ENCODE peak calls at places on chromosomes 1 and 21, in eight cellular contexts. D is prostate gland; O is CD4-positive, CD25-positive, alpha-beta regulatory T cell; Y is NCI-H526 treated with DMSO at 0.1 percent for 48 hours; S is PC-9; M is stimulated activated naive CD8-positive, alpha-beta T cell treated with anti-CD3 and anti-CD28 coated beads, Interleukin-15, Interleukin-2, amounts not matched to agents 100 U/mL and 50 U/mL, for 24 hours; Z is HT-29; H is T-helper 22 cell. R is an unnamed sample.
A peak's percentile ranks its signal among the peaks of the same experiment; 100 is the strongest.

GRCh38 chr1:88175631-88176226 is 508.3 kb upstream of the PKN2 start:
- DNase-seq in H (no peak), Y (no peak), S (peak; percentile 40), D (peak; percentile 12), M (no peak), O (no peak), Z (peak; percentile 92), R (no peak)

GRCh38 chr1:36510418-36510817 is 27.7 kb upstream of the CSF3R start:
- DNase-seq in M (no peak), Y (no peak), Z (no peak), H (no peak), O (no peak), D (no peak), S (no peak), R (no peak)

GRCh38 chr1:2112280-2112701 is 62.1 kb downstream of the PRKCZ start:
- DNase-seq in O (no peak), S (no peak), Y (no peak), Z (no peak), D (no peak), H (no peak), M (no peak), R (no peak)

GRCh38 chr21:35940074-35940927 is 120.0 kb downstream of the SETD4 start:
- DNase-seq in S (peak; percentile 25), H (no peak), M (no peak), Y (peak; percentile 62), O (no peak), Z (peak; percentile 35), D (peak; percentile 46), R (peak; percentile 52)

GRCh38 chr1:8373547-8374270 is 55.8 kb downstream of the SLC45A1 start:
- DNase-seq in M (no peak), O (no peak), H (no peak), D (peak; percentile 80), Y (no peak), Z (no peak), S (no peak), R (no peak)

GRCh38 chr1:245091818-245092637 is 62.8 kb upstream of the KIF26B start:
- DNase-seq in O (no peak), Z (peak; percentile 63), Y (no peak), D (no peak), S (peak; percentile 67), M (no peak), H (no peak), R (peak; percentile 36)

GRCh38 chr1:178958491-178958890 is 67.2 kb upstream of the FAM20B start:
- DNase-seq in Y (no peak), O (no peak), D (no peak), H (no peak), Z (no peak), S (no peak), M (no peak), R (no peak)

GRCh38 chr1:36612121-36612520 is 129.4 kb upstream of the CSF3R start:
- DNase-seq in M (no peak), Z (no peak), H (no peak), O (no peak), Y (no peak), S (no peak), D (no peak), R (no peak)

GRCh38 chr1:24929091-24929875 is 793 bp downstream of the RUNX3 start:
- DNase-seq in Z (no peak), M (peak; percentile 68), D (no peak), H (peak; percentile 57), O (peak; percentile 54), S (no peak), Y (no peak), R (no peak)

GRCh38 chr1:59214764-59215208 is 82.1 kb upstream of the FGGY start:
- DNase-seq in S (no peak), Y (peak; percentile 95), M (no peak), D (no peak), O (no peak), Z (no peak), H (no peak), R (no peak)

GRCh38 chr1:230288641-230289349 is 137.3 kb downstream of the PGBD5 start:
- DNase-seq in D (no peak), S (no peak), M (no peak), Z (no peak), H (no peak), O (no peak), Y (no peak), R (peak; percentile 11)

GRCh38 chr1:25766721-25767436 is 33.1 kb upstream of the SELENON start:
- DNase-seq in H (no peak), S (no peak), D (peak; percentile 93), O (no peak), Y (no peak), Z (no peak), M (no peak), R (no peak)

GRCh38 chr21:44575307-44576024 is 1.9 kb downstream of the KRTAP10-4 start:
- DNase-seq in H (no peak), Z (no peak), O (no peak), M (no peak), Y (no peak), S (no peak), D (no peak), R (no peak)

GRCh38 chr1:117130526-117130925 is 9.0 kb upstream of the TRIM45 start:
- DNase-seq in Y (no peak), Z (no peak), M (no peak), O (no peak), S (no peak), D (no peak), H (no peak), R (no peak)

GRCh38 chr1:119225831-119226230 is 85.4 kb upstream of the WARS2 start:
- DNase-seq in O (no peak), Z (no peak), D (no peak), S (no peak), Y (no peak), M (no peak), H (no peak), R (no peak)

R was measured in K562.